ENCODE peak calls at places on chromosomes 1 and 21, in five cellular contexts. One of them, this sample, is unnamed.

GRCh38 chr1:41192456-41193188 is 49.5 kb downstream of the SCMH1 start:
- DNase-seq in activated T-cell treated with anti-CD3 and anti-CD28 coated beads, Interleukin-2, amount 50 U/mL, for 24 hours: no peak
- DNase-seq in T-cell: no peak
- DNase-seq in naive thymus-derived CD8-positive, alpha-beta T cell: no peak
- DNase-seq in stimulated activated CD8-positive, alpha-beta memory T cell treated with anti-CD3 and anti-CD28 coated beads, Interleukin-15, amount 100 ng/mL, for 4 hours: no peak
- DNase-seq in this sample: no peak

GRCh38 chr1:225448146-225448805 is 20.4 kb upstream of the LBR start:
- DNase-seq in activated T-cell treated with anti-CD3 and anti-CD28 coated beads, Interleukin-2, amount 50 U/mL, for 24 hours: no peak
- DNase-seq in T-cell: no peak
- DNase-seq in naive thymus-derived CD8-positive, alpha-beta T cell: no peak
- DNase-seq in stimulated activated CD8-positive, alpha-beta memory T cell treated with anti-CD3 and anti-CD28 coated beads, Interleukin-15, amount 100 ng/mL, for 4 hours: no peak
- DNase-seq in this sample: no peak

GRCh38 chr1:215104283-215104682 is 21.7 kb downstream of the KCNK2 start:
- DNase-seq in activated T-cell treated with anti-CD3 and anti-CD28 coated beads, Interleukin-2, amount 50 U/mL, for 24 hours: no peak
- DNase-seq in T-cell: no peak
- DNase-seq in naive thymus-derived CD8-positive, alpha-beta T cell: no peak
- DNase-seq in stimulated activated CD8-positive, alpha-beta memory T cell treated with anti-CD3 and anti-CD28 coated beads, Interleukin-15, amount 100 ng/mL, for 4 hours: no peak
- DNase-seq in this sample: no peak

GRCh38 chr21:19981938-19982337 is 1016.3 kb upstream of the NCAM2 start:
- DNase-seq in activated T-cell treated with anti-CD3 and anti-CD28 coated beads, Interleukin-2, amount 50 U/mL, for 24 hours: no peak
- DNase-seq in T-cell: no peak
- DNase-seq in naive thymus-derived CD8-positive, alpha-beta T cell: no peak
- DNase-seq in stimulated activated CD8-positive, alpha-beta memory T cell treated with anti-CD3 and anti-CD28 coated beads, Interleukin-15, amount 100 ng/mL, for 4 hours: no peak
- DNase-seq in this sample: no peak

GRCh38 chr1:223515416-223515815 is 122.2 kb downstream of the CCDC185 start:
- DNase-seq in activated T-cell treated with anti-CD3 and anti-CD28 coated beads, Interleukin-2, amount 50 U/mL, for 24 hours: no peak
- DNase-seq in T-cell: peak
- DNase-seq in naive thymus-derived CD8-positive, alpha-beta T cell: no peak
- DNase-seq in stimulated activated CD8-positive, alpha-beta memory T cell treated with anti-CD3 and anti-CD28 coated beads, Interleukin-15, amount 100 ng/mL, for 4 hours: no peak
- DNase-seq in this sample: peak

GRCh38 chr1:78060857-78061563 is 15.2 kb downstream of the GIPC2 start:
- DNase-seq in activated T-cell treated with anti-CD3 and anti-CD28 coated beads, Interleukin-2, amount 50 U/mL, for 24 hours: no peak
- DNase-seq in T-cell: no peak
- DNase-seq in naive thymus-derived CD8-positive, alpha-beta T cell: no peak
- DNase-seq in stimulated activated CD8-positive, alpha-beta memory T cell treated with anti-CD3 and anti-CD28 coated beads, Interleukin-15, amount 100 ng/mL, for 4 hours: no peak
- DNase-seq in this sample: no peak

GRCh38 chr1:244326757-244327156 is 125.0 kb downstream of the ADSS2 start:
- DNase-seq in activated T-cell treated with anti-CD3 and anti-CD28 coated beads, Interleukin-2, amount 50 U/mL, for 24 hours: no peak
- DNase-seq in T-cell: no peak
- DNase-seq in naive thymus-derived CD8-positive, alpha-beta T cell: no peak
- DNase-seq in stimulated activated CD8-positive, alpha-beta memory T cell treated with anti-CD3 and anti-CD28 coated beads, Interleukin-15, amount 100 ng/mL, for 4 hours: no peak
- DNase-seq in this sample: no peak

GRCh38 chr1:94463765-94464330 is 45.7 kb downstream of the ABCD3 start:
- DNase-seq in activated T-cell treated with anti-CD3 and anti-CD28 coated beads, Interleukin-2, amount 50 U/mL, for 24 hours: no peak
- DNase-seq in T-cell: no peak
- DNase-seq in naive thymus-derived CD8-positive, alpha-beta T cell: no peak
- DNase-seq in stimulated activated CD8-positive, alpha-beta memory T cell treated with anti-CD3 and anti-CD28 coated beads, Interleukin-15, amount 100 ng/mL, for 4 hours: no peak
- DNase-seq in this sample: no peak

GRCh38 chr1:156601892-156602291 is 613 bp upstream of the GPATCH4 start:
- DNase-seq in activated T-cell treated with anti-CD3 and anti-CD28 coated beads, Interleukin-2, amount 50 U/mL, for 24 hours: no peak
- DNase-seq in T-cell: no peak
- DNase-seq in naive thymus-derived CD8-positive, alpha-beta T cell: no peak
- DNase-seq in stimulated activated CD8-positive, alpha-beta memory T cell treated with anti-CD3 and anti-CD28 coated beads, Interleukin-15, amount 100 ng/mL, for 4 hours: no peak
- DNase-seq in this sample: no peak

GRCh38 chr1:216095400-216095799 is 327.8 kb downstream of the USH2A start:
- DNase-seq in activated T-cell treated with anti-CD3 and anti-CD28 coated beads, Interleukin-2, amount 50 U/mL, for 24 hours: no peak
- DNase-seq in T-cell: no peak
- DNase-seq in naive thymus-derived CD8-positive, alpha-beta T cell: no peak
- DNase-seq in stimulated activated CD8-positive, alpha-beta memory T cell treated with anti-CD3 and anti-CD28 coated beads, Interleukin-15, amount 100 ng/mL, for 4 hours: no peak
- DNase-seq in this sample: no peak

GRCh38 chr1:86156571-86157455 is at the start of gene COL24A1:
- DNase-seq in activated T-cell treated with anti-CD3 and anti-CD28 coated beads, Interleukin-2, amount 50 U/mL, for 24 hours: peak
- DNase-seq in T-cell: no peak
- DNase-seq in naive thymus-derived CD8-positive, alpha-beta T cell: no peak
- DNase-seq in stimulated activated CD8-positive, alpha-beta memory T cell treated with anti-CD3 and anti-CD28 coated beads, Interleukin-15, amount 100 ng/mL, for 4 hours: no peak
- DNase-seq in this sample: no peak

GRCh38 chr1:36542962-36543515 is 60.3 kb upstream of the CSF3R start:
- DNase-seq in activated T-cell treated with anti-CD3 and anti-CD28 coated beads, Interleukin-2, amount 50 U/mL, for 24 hours: no peak
- DNase-seq in T-cell: no peak
- DNase-seq in naive thymus-derived CD8-positive, alpha-beta T cell: no peak
- DNase-seq in stimulated activated CD8-positive, alpha-beta memory T cell treated with anti-CD3 and anti-CD28 coated beads, Interleukin-15, amount 100 ng/mL, for 4 hours: no peak
- DNase-seq in this sample: no peak

GRCh38 chr21:37365657-37366487 is 701 bp upstream of the DYRK1A start:
- DNase-seq in activated T-cell treated with anti-CD3 and anti-CD28 coated beads, Interleukin-2, amount 50 U/mL, for 24 hours: peak
- DNase-seq in T-cell: peak
- DNase-seq in naive thymus-derived CD8-positive, alpha-beta T cell: peak
- DNase-seq in stimulated activated CD8-positive, alpha-beta memory T cell treated with anti-CD3 and anti-CD28 coated beads, Interleukin-15, amount 100 ng/mL, for 4 hours: no peak
- DNase-seq in this sample: peak

GRCh38 chr1:218880484-218881060 is 293.1 kb upstream of the LYPLAL1 start:
- DNase-seq in activated T-cell treated with anti-CD3 and anti-CD28 coated beads, Interleukin-2, amount 50 U/mL, for 24 hours: no peak
- DNase-seq in T-cell: no peak
- DNase-seq in naive thymus-derived CD8-positive, alpha-beta T cell: no peak
- DNase-seq in stimulated activated CD8-positive, alpha-beta memory T cell treated with anti-CD3 and anti-CD28 coated beads, Interleukin-15, amount 100 ng/mL, for 4 hours: no peak
- DNase-seq in this sample: no peak

GRCh38 chr1:154745286-154745731 is 124.8 kb downstream of the KCNN3 start:
- DNase-seq in activated T-cell treated with anti-CD3 and anti-CD28 coated beads, Interleukin-2, amount 50 U/mL, for 24 hours: no peak
- DNase-seq in T-cell: no peak
- DNase-seq in naive thymus-derived CD8-positive, alpha-beta T cell: no peak
- DNase-seq in stimulated activated CD8-positive, alpha-beta memory T cell treated with anti-CD3 and anti-CD28 coated beads, Interleukin-15, amount 100 ng/mL, for 4 hours: no peak
- DNase-seq in this sample: no peak

GRCh38 chr1:14598498-14599172 is at the start of gene KAZN:
- DNase-seq in activated T-cell treated with anti-CD3 and anti-CD28 coated beads, Interleukin-2, amount 50 U/mL, for 24 hours: no peak
- DNase-seq in T-cell: no peak
- DNase-seq in naive thymus-derived CD8-positive, alpha-beta T cell: no peak
- DNase-seq in stimulated activated CD8-positive, alpha-beta memory T cell treated with anti-CD3 and anti-CD28 coated beads, Interleukin-15, amount 100 ng/mL, for 4 hours: no peak
- DNase-seq in this sample: no peak

GRCh38 chr1:38670544-38671122 is 188.9 kb downstream of the RRAGC start:
- DNase-seq in activated T-cell treated with anti-CD3 and anti-CD28 coated beads, Interleukin-2, amount 50 U/mL, for 24 hours: no peak
- DNase-seq in T-cell: no peak
- DNase-seq in naive thymus-derived CD8-positive, alpha-beta T cell: no peak
- DNase-seq in stimulated activated CD8-positive, alpha-beta memory T cell treated with anti-CD3 and anti-CD28 coated beads, Interleukin-15, amount 100 ng/mL, for 4 hours: no peak
- DNase-seq in this sample: no peak

GRCh38 chr21:44914176-44914874 is 6.4 kb downstream of the ITGB2 start:
- DNase-seq in activated T-cell treated with anti-CD3 and anti-CD28 coated beads, Interleukin-2, amount 50 U/mL, for 24 hours: peak
- DNase-seq in T-cell: peak
- DNase-seq in naive thymus-derived CD8-positive, alpha-beta T cell: peak
- DNase-seq in stimulated activated CD8-positive, alpha-beta memory T cell treated with anti-CD3 and anti-CD28 coated beads, Interleukin-15, amount 100 ng/mL, for 4 hours: no peak
- DNase-seq in this sample: no peak

GRCh38 chr1:56137829-56138505 is 441.4 kb downstream of the PLPP3 start:
- DNase-seq in activated T-cell treated with anti-CD3 and anti-CD28 coated beads, Interleukin-2, amount 50 U/mL, for 24 hours: no peak
- DNase-seq in T-cell: no peak
- DNase-seq in naive thymus-derived CD8-positive, alpha-beta T cell: no peak
- DNase-seq in stimulated activated CD8-positive, alpha-beta memory T cell treated with anti-CD3 and anti-CD28 coated beads, Interleukin-15, amount 100 ng/mL, for 4 hours: no peak
- DNase-seq in this sample: no peak

GRCh38 chr1:244918422-244919319 is 54.3 kb upstream of the HNRNPU start:
- DNase-seq in activated T-cell treated with anti-CD3 and anti-CD28 coated beads, Interleukin-2, amount 50 U/mL, for 24 hours: peak
- DNase-seq in T-cell: peak
- DNase-seq in naive thymus-derived CD8-positive, alpha-beta T cell: peak
- DNase-seq in stimulated activated CD8-positive, alpha-beta memory T cell treated with anti-CD3 and anti-CD28 coated beads, Interleukin-15, amount 100 ng/mL, for 4 hours: peak
- DNase-seq in this sample: peak

This sample was measured in CD4-positive, CD25-positive, alpha-beta regulatory T cell.